ENCODE peak calls at places on chromosome 20, in seven cellular contexts. J is H9, D is adrenal gland, H is tibial nerve, V is heart right ventricle, O is lower lobe of right lung, U is tibial artery. R is an unnamed sample. For H3K4me1, the result is how much of the 10 kb centered on the place peaks cover.

GRCh38 chr20:50111120-50111828 is 1.7 kb downstream of the UBE2V1 start:
- DNase-seq in V (no peak), U (no peak), O (no peak), H (no peak), J (no peak), D (no peak), R (no peak)

GRCh38 chr20:49786671-49787370 is 25.8 kb upstream of the SLC9A8 start:
- DNase-seq in O (no peak), H (no peak), V (no peak), D (no peak), J (no peak), U (no peak), R (no peak)

GRCh38 chr20:2290486-2290885 is 5.3 kb upstream of the TGM3 start:
- DNase-seq in D (peak), U (no peak), J (no peak), V (no peak), O (no peak), H (no peak), R (no peak)

GRCh38 chr20:46954490-46955038 is 59.9 kb downstream of the EYA2 start:
- DNase-seq in J (no peak), V (no peak), D (no peak), O (no peak), U (no peak), H (no peak), R (no peak)

GRCh38 chr20:61934716-61935530 is 130.8 kb downstream of the TAF4 start:
- DNase-seq in D (peak), V (no peak), O (peak), J (no peak), H (peak), U (no peak), R (no peak)

GRCh38 chr20:21705466-21706344 is at the start of gene PAX1:
- DNase-seq in O (no peak), U (no peak), J (no peak), H (no peak), D (no peak), V (no peak), R (no peak)

GRCh38 chr20:37162674-37163073 is 16.5 kb upstream of the RPN2 start:
- DNase-seq in O (no peak), U (no peak), D (no peak), J (no peak), V (no peak), H (no peak), R (no peak)

GRCh38 chr20:12358006-12358654 is 440.4 kb downstream of the BTBD3 start:
- DNase-seq in O (no peak), J (peak), D (no peak), V (no peak), H (no peak), U (no peak), R (no peak)

GRCh38 chr20:2697768-2698167 is 5.2 kb downstream of the EBF4 start:
- DNase-seq in H (no peak), D (no peak), J (no peak), U (no peak), O (no peak), V (no peak), R (no peak)

GRCh38 chr20:19802492-19803158 is 44.6 kb downstream of the RIN2 start:
- DNase-seq in O (no peak), U (no peak), H (no peak), V (no peak), D (no peak), J (peak), R (no peak)

GRCh38 chr20:48556956-48557355 is 270.8 kb downstream of the PREX1 start:
- DNase-seq in O (no peak), V (no peak), U (no peak), H (no peak), D (no peak), J (no peak), R (no peak)

GRCh38 chr20:16699287-16699686 is 30.5 kb upstream of the SNRPB2 start:
- DNase-seq in V (no peak), D (no peak), O (no peak), H (no peak), U (no peak), J (no peak), R (no peak)

GRCh38 chr20:64044484-64045247 is 4.8 kb downstream of the SOX18 start:
- DNase-seq in D (no peak), O (no peak), J (no peak), U (no peak), H (no peak), V (no peak), R (no peak)

GRCh38 chr20:41534842-41535241 is 83.3 kb downstream of the CHD6 start:
- DNase-seq in U (no peak), D (no peak), V (no peak), O (no peak), J (no peak), H (no peak), R (no peak)

GRCh38 chr20:11853359-11853758 is 64.3 kb upstream of the BTBD3 start:
- DNase-seq in U (no peak), V (no peak), D (no peak), H (no peak), J (no peak), O (no peak), R (no peak)

GRCh38 chr20:22333885-22334545 is 250.4 kb downstream of the FOXA2 start:
- DNase-seq in U (peak), J (peak), D (peak), O (peak), V (peak), H (peak), R (no peak)

GRCh38 chr20:8924539-8924938 is 144.3 kb upstream of the PLCB4 start:
- DNase-seq in V (no peak), H (no peak), D (no peak), O (no peak), J (no peak), U (no peak), R (no peak)

GRCh38 chr20:47461120-47461685 is 40.5 kb upstream of the NCOA3 start:
- DNase-seq in H (no peak), D (no peak), U (no peak), J (no peak), V (no peak), O (no peak), R (no peak)

GRCh38 chr20:37528442-37529213 is 952 bp upstream of the BLCAP start:
- DNase-seq in J (no peak), O (no peak), V (no peak), H (no peak), U (no peak), D (no peak), R (no peak)

GRCh38 chr20:39468703-39469102 is 506.6 kb downstream of the DHX35 start:
- DNase-seq in D (no peak), J (peak), U (no peak), V (no peak), H (no peak), O (no peak), R (no peak)

GRCh38 chr20:19408971-19409370 is 196.5 kb downstream of the SLC24A3 start:
- DNase-seq in D (no peak), O (no peak), H (no peak), J (no peak), U (no peak), V (no peak), R (no peak)

GRCh38 chr20:44067650-44068081 is 119.3 kb downstream of the JPH2 start:
- DNase-seq in V (no peak), J (no peak), O (no peak), D (no peak), U (no peak), H (no peak), R (no peak)

GRCh38 chr20:21609981-21610380 is 95.5 kb upstream of the PAX1 start:
- DNase-seq in D (no peak), O (no peak), H (no peak), U (no peak), J (no peak), V (no peak), R (no peak)

GRCh38 chr20:43938017-43938655 is 23.5 kb downstream of the TOX2 start:
- DNase-seq in V (no peak), H (no peak), U (no peak), O (no peak), J (no peak), D (no peak), R (no peak)

GRCh38 chr20:32235331-32236047 is 27.8 kb downstream of the POFUT1 start:
- DNase-seq in U (no peak), D (no peak), V (no peak), O (no peak), H (no peak), J (no peak), R (no peak)

GRCh38 chr20:45341939-45342862 is 6.0 kb downstream of the SDC4 start:
- DNase-seq in U (peak), V (peak), O (peak), D (peak), H (no peak), J (peak), R (peak)

GRCh38 chr20:43541214-43541613 is 17.6 kb upstream of the SGK2 start:
- DNase-seq in U (no peak), J (no peak), O (no peak), H (no peak), V (no peak), D (no peak), R (no peak)

GRCh38 chr20:1327241-1327653 is 1.7 kb downstream of the SDCBP2 start:
- DNase-seq in O (peak), D (no peak), U (no peak), J (peak), V (no peak), H (no peak), R (peak)

GRCh38 chr20:15834857-15835256 is 738.4 kb downstream of the KIF16B start:
- DNase-seq in D (no peak), J (no peak), H (no peak), V (no peak), U (no peak), O (no peak), R (no peak)

GRCh38 chr20:6575912-6576391 is 191.5 kb upstream of the BMP2 start:
- DNase-seq in H (no peak), J (no peak), D (no peak), V (no peak), U (no peak), O (no peak), R (no peak)

GRCh38 chr20:1927217-1927616 is 32.0 kb downstream of the SIRPA start:
- DNase-seq in J (no peak), D (no peak), U (no peak), V (no peak), H (no peak), O (no peak), R (no peak)

GRCh38 chr20:53413188-53413631 is 180.4 kb downstream of the ZNF217 start:
- DNase-seq in J (peak), V (peak), O (peak), U (peak), H (no peak), D (no peak), R (no peak)

GRCh38 chr20:64058536-64058935 is 4.5 kb upstream of the TCEA2 start:
- DNase-seq in V (no peak), J (no peak), D (no peak), O (no peak), U (no peak), H (no peak), R (no peak)

GRCh38 chr20:23668477-23668951 is 20.3 kb downstream of the CST4 start:
- DNase-seq in D (peak), U (peak), O (no peak), J (peak), V (no peak), H (peak), R (no peak)

GRCh38 chr20:53652090-53652858 is 58.6 kb upstream of the ZNF217 start:
- DNase-seq in J (no peak), D (no peak), O (no peak), V (no peak), U (no peak), H (no peak), R (no peak)

GRCh38 chr20:61297981-61298380 is 45.9 kb downstream of the CDH4 start:
- DNase-seq in D (no peak), J (no peak), V (no peak), H (no peak), U (no peak), O (no peak), R (no peak)

GRCh38 chr20:13984211-13984610 is 6.2 kb downstream of the SEL1L2 start:
- DNase-seq in O (no peak), U (no peak), V (no peak), D (no peak), J (no peak), H (no peak), R (no peak)

DNA sequence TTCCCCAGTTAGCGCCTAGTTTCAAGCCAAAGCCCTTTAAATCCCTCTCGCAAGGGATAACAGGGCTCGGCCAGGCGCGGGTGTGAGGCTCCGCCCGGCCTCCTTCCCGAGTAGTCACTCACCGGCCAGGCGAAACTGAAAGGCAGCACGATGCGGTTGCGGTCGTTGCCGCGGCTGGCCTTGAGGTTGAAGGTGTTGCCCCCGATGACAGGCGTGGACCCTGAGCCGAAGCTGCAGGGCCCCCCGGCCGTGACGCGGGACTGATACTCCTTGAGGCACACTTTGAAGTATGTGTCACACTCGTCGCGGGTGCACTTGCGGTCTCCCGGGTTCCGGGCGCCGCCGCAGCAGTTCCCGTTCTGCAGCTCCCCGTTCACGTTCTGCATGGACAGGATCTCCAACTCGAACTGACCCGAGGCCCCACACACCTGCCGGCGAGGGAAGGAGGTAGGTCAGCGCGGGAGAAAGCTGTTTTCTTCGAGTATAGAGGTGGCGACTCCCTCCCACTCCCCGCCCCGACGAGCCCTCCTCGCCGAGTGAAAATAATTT is 1.1 kb downstream of the JAG1 start:
- DNase-seq in U (peak), O (peak), J (no peak), H (no peak), V (peak), D (peak), R (peak)
- H3K4me1 ChIP-seq in U (under half), O (under half), J (under half), H (under half), V (under half), D (under half), R (under half)

GRCh38 chr20:51368461-51369211 is 173.9 kb downstream of the NFATC2 start:
- DNase-seq in O (no peak), V (no peak), J (no peak), H (no peak), D (no peak), U (no peak), R (no peak)
- H3K4me1 ChIP-seq in O (under half), V (under half), J (under half), H (under half), D (under half), U (under half), R (under half)

GRCh38 chr20:4688342-4688741 is 33.4 kb upstream of the PRND start:
- DNase-seq in U (no peak), J (no peak), O (no peak), D (no peak), V (no peak), H (no peak), R (no peak)
- H3K4me1 ChIP-seq in U (under half), J (under half), O (under half), D (under half), V (under half), H (half or more), R (under half)

DNA sequence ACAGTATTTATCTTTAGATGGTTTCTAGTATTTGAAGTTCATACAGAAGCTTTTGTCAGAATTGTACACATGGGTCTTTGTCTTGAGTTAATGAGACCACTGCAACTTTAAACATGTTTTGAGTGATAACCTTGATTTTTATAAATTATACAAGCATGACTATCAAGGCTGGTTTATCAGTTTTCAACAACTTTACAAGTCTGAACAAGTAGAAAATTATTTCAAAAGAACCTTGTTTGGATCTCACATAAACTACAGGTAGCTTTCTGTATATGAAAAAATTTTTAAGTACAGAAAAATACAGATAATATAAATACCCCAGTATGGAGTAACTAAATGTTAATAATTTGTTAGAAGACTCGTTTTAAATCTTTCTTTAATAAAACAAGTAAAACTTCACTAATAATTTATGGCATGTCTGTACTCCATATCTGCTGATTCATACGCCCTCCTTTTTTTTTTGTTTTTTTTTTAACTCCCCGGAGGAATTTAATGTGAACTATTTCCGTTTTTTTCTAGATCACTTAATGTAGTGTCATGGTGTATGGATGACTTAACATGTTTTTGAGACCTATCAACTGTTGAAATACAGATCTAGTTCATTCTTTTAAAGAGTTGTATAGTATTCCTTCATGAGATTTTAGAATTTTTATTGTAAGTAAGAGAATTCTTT is 18.3 kb downstream of the VAPB start:
- DNase-seq in D (no peak), V (no peak), U (no peak), O (no peak), H (no peak), J (no peak), R (no peak)
- H3K4me1 ChIP-seq in D (half or more), V (half or more), U (under half), O (under half), H (half or more), J (under half), R (under half)

DNA sequence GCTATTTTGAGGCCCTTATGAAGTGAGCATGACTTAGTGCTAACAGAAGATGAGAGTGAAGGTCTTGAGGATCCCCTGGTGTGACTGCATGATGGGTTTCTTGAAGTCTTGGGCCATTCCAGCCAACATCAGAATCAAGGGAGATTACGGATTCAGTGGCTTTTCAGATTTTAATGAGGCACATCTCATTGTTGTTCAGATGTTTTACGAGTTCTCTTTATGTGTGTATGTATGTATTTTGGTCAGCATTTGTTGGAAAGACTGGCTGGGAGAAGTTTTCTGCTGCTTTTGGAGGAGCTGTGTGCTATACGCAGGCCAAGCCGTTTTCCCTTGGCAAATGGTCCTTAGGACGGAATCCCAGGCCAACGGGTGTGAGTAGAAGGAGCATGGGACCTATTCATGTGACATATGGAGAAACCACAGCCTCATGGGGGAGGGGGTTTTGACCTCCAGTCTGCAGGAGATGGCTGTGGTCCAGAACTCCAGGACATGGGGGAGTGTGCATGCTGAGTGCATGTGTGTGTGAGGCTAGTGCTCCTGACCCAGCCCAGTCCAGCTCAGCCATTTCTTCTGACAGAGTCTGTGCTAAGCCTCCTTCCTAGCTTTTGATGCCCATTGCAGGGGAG is 35.3 kb downstream of the CHMP4B start:
- DNase-seq in D (no peak), U (peak), J (no peak), H (no peak), V (no peak), O (no peak), R (no peak)
- H3K4me1 ChIP-seq in D (under half), U (under half), J (under half), H (under half), V (half or more), O (under half), R (under half)

GRCh38 chr20:25038591-25039015 is 19.3 kb downstream of the ACSS1 start:
- DNase-seq in H (no peak), V (no peak), O (no peak), D (no peak), J (no peak), U (no peak), R (no peak)

GRCh38 chr20:25041813-25042530 is 16.0 kb downstream of the ACSS1 start:
- DNase-seq in U (no peak), J (no peak), H (no peak), D (no peak), V (no peak), O (peak), R (no peak)

GRCh38 chr20:25039697-25040437 is 18.1 kb downstream of the ACSS1 start:
- DNase-seq in O (peak), H (peak), V (peak), D (peak), J (no peak), U (peak), R (peak)

GRCh38 chr20:25038103-25038410 is 19.9 kb downstream of the ACSS1 start:
- DNase-seq in J (no peak), H (no peak), V (no peak), U (no peak), D (no peak), O (no peak), R (no peak)

GRCh38 chr20:25040438-25040831 is 17.5 kb downstream of the ACSS1 start:
- DNase-seq in J (no peak), D (no peak), O (peak), V (no peak), U (peak), H (peak), R (no peak)
- H3K4me1 ChIP-seq in J (under half), D (under half), O (half or more), V (half or more), U (half or more), H (half or more), R (half or more)

GRCh38 chr20:63015665-63016361 is 9.0 kb upstream of the BHLHE23 start:
- DNase-seq in D (no peak), O (peak), H (no peak), U (no peak), V (peak), J (no peak), R (no peak)
- H3K4me1 ChIP-seq in D (under half), O (under half), H (under half), U (under half), V (under half), J (under half), R (under half)

R was measured in ascending aorta.